ENCODE peak calls at places on chromosomes 12 and 14, in nine cellular contexts. J, N, Q, F, I, C, Y, E and P are unnamed samples.

GRCh38 chr14:46053221-46053620 is 598.4 kb downstream of the RPL10L start:
- DNase-seq in I (no peak), Y (no peak), Q (no peak), F (no peak), C (no peak), E (no peak), J (no peak), N (no peak), P (no peak)

GRCh38 chr12:6925543-6926279 is 2.0 kb upstream of the ATN1 start:
- DNase-seq in F (no peak), N (peak), I (peak), C (peak), Y (peak), Q (peak), E (peak), J (no peak), P (peak)

GRCh38 chr12:71315328-71315960 is 124.2 kb upstream of the LGR5 start:
- DNase-seq in F (no peak), I (no peak), Y (no peak), J (no peak), E (no peak), Q (no peak), C (no peak), N (no peak), P (no peak)

GRCh38 chr12:101781834-101782543 is 42.7 kb upstream of the SYCP3 start:
- DNase-seq in Y (no peak), J (no peak), N (no peak), E (no peak), Q (no peak), F (no peak), C (no peak), I (no peak), P (no peak)

GRCh38 chr14:63727736-63728728 is at the start of gene SGPP1:
- DNase-seq in F (peak), Y (peak), I (peak), N (peak), Q (peak), E (peak), C (peak), J (peak), P (peak)

GRCh38 chr12:50732591-50732990 is 31.3 kb upstream of the ATF1 start:
- DNase-seq in C (peak), J (no peak), N (no peak), E (no peak), Y (no peak), I (no peak), Q (no peak), F (no peak), P (no peak)

GRCh38 chr12:77401480-77402105 is 336.2 kb upstream of the E2F7 start:
- DNase-seq in E (no peak), Q (no peak), J (no peak), Y (no peak), F (no peak), I (no peak), C (no peak), N (no peak), P (no peak)

GRCh38 chr14:69693823-69694729 is 72.9 kb upstream of the SRSF5 start:
- DNase-seq in F (no peak), Q (peak), J (no peak), E (no peak), I (no peak), N (no peak), C (no peak), Y (no peak), P (no peak)

GRCh38 chr12:51635371-51635770 is 44.3 kb downstream of the SCN8A start:
- DNase-seq in N (no peak), Y (no peak), E (no peak), I (no peak), F (no peak), Q (no peak), C (no peak), J (no peak), P (no peak)

GRCh38 chr14:68463705-68464104 is 329.2 kb downstream of the ZFP36L1 start:
- DNase-seq in C (no peak), N (no peak), F (no peak), Y (no peak), I (no peak), E (no peak), Q (no peak), J (no peak), P (no peak)

GRCh38 chr12:51874013-51874412 is 13.9 kb upstream of the ANKRD33 start:
- DNase-seq in F (no peak), C (no peak), N (no peak), J (no peak), I (no peak), E (no peak), Q (no peak), Y (peak), P (no peak)